ENCODE peak calls at places on chromosomes 13 and 19, in five cellular contexts. L is bronchial epithelial cell, W is lower leg skin, H is AG04450, F is fibroblast of pulmonary artery. S is an unnamed sample.

GRCh38 chr13:99979453-99980200 is 2.0 kb upstream of the ZIC2 start:
- DNase-seq in L (no peak), W (no peak), H (no peak), F (no peak), S (no peak)

GRCh38 chr19:5086725-5087439 is 118.0 kb downstream of the KDM4B start:
- DNase-seq in L (no peak), W (no peak), H (no peak), F (no peak), S (no peak)

GRCh38 chr13:48653074-48654054 is at the start of gene CYSLTR2:
- DNase-seq in L (no peak), W (no peak), H (no peak), F (peak; percentile 61), S (no peak)

GRCh38 chr19:50328257-50329145 is 676 bp downstream of the KCNC3 start:
- DNase-seq in L (no peak), W (no peak), H (no peak), F (no peak), S (no peak)

GRCh38 chr13:96662036-96662435 is 332.2 kb downstream of the OXGR1 start:
- DNase-seq in L (peak; percentile 44), W (no peak), H (no peak), F (peak; percentile 33), S (no peak)

GRCh38 chr13:89950225-89950624 is 1397.3 kb upstream of the MIR17HG start:
- DNase-seq in L (no peak), W (no peak), H (no peak), F (no peak), S (no peak)

GRCh38 chr13:30666113-30666512 is 48.4 kb downstream of the USPL1 start:
- DNase-seq in L (no peak), W (no peak), H (no peak), F (no peak), S (no peak)

GRCh38 chr19:38070573-38070972 is 153.4 kb downstream of the DPF1 start:
- DNase-seq in L (peak; percentile 78), W (no peak), H (peak; percentile 43), F (peak; percentile 60), S (no peak)

GRCh38 chr13:109647046-109647445 is 139.3 kb downstream of the IRS2 start:
- DNase-seq in L (peak; percentile 90), W (no peak), H (no peak), F (peak; percentile 84), S (no peak)

GRCh38 chr13:27203854-27204253 is 32.2 kb upstream of the USP12 start:
- DNase-seq in L (peak; percentile 26), W (no peak), H (no peak), F (peak; percentile 50), S (no peak)

GRCh38 chr19:55370305-55370988 is at the start of gene IL11:
- DNase-seq in L (peak; percentile 46), W (no peak), H (no peak), F (no peak), S (no peak)

GRCh38 chr13:87778128-87778527 is 107.0 kb downstream of the SLITRK5 start:
- DNase-seq in L (no peak), W (no peak), H (no peak), F (no peak), S (no peak)

GRCh38 chr13:25415196-25415595 is 43.4 kb downstream of the ATP8A2 start:
- DNase-seq in L (no peak), W (no peak), H (no peak), F (no peak), S (no peak)

GRCh38 chr13:104553156-104553555 is 1486.9 kb upstream of the SLC10A2 start:
- DNase-seq in L (peak; percentile 13), W (no peak), H (no peak), F (peak; percentile 66), S (no peak)

GRCh38 chr19:39237200-39238184 is 7.3 kb downstream of the IFNL3 start:
- DNase-seq in L (no peak), W (no peak), H (no peak), F (no peak), S (no peak)

GRCh38 chr13:110444226-110444653 is 117.3 kb downstream of the RAB20 start:
- DNase-seq in L (peak; percentile 13), W (no peak), H (no peak), F (peak; percentile 45), S (no peak)

GRCh38 chr13:113033054-113033453 is 64.0 kb downstream of the MCF2L start:
- DNase-seq in L (no peak), W (no peak), H (no peak), F (no peak), S (no peak)

GRCh38 chr13:75181906-75182305 is 300.1 kb downstream of the TBC1D4 start:
- DNase-seq in L (peak; percentile 44), W (no peak), H (peak; percentile 32), F (peak; percentile 92), S (no peak)

GRCh38 chr13:60112771-60113170 is 51.0 kb downstream of the DIAPH3 start:
- DNase-seq in L (peak; percentile 77), W (no peak), H (no peak), F (peak; percentile 31), S (no peak)

GRCh38 chr13:111534646-111535461 is 214.4 kb downstream of the TEX29 start:
- DNase-seq in L (no peak), W (no peak), H (no peak), F (no peak), S (no peak)

GRCh38 chr13:51932231-51932630 is 70.5 kb downstream of the CCDC70 start:
- DNase-seq in L (no peak), W (no peak), H (no peak), F (no peak), S (no peak)

GRCh38 chr13:108342369-108343289 is 73.1 kb downstream of the TNFSF13B start:
- DNase-seq in L (peak; percentile 40), W (no peak), H (peak; percentile 6), F (peak; percentile 56), S (no peak)

GRCh38 chr19:16160943-16161560 is 12.3 kb downstream of the CIB3 start:
- DNase-seq in L (peak; percentile 94), W (no peak), H (peak; percentile 27), F (peak; percentile 40), S (no peak)

GRCh38 chr19:35669566-35669965 is 3.2 kb downstream of the UPK1A start:
- DNase-seq in L (no peak), W (no peak), H (no peak), F (no peak), S (no peak)

GRCh38 chr19:39390460-39390758 is 497 bp downstream of the PAF1 start:
- DNase-seq in L (peak; percentile 72), W (peak; percentile 76), H (no peak), F (no peak), S (no peak)

GRCh38 chr19:14318873-14319272 is 62.4 kb upstream of the ADGRE5 start:
- DNase-seq in L (no peak), W (no peak), H (no peak), F (no peak), S (no peak)

GRCh38 chr13:42361701-42362100 is 89.7 kb downstream of the AKAP11 start:
- DNase-seq in L (no peak), W (no peak), H (no peak), F (no peak), S (no peak)

GRCh38 chr13:44575741-44576395 is at the start of gene TSC22D1:
- DNase-seq in L (peak; percentile 12), W (peak; percentile 25), H (no peak), F (peak; percentile 63), S (peak; percentile 52)

DNA sequence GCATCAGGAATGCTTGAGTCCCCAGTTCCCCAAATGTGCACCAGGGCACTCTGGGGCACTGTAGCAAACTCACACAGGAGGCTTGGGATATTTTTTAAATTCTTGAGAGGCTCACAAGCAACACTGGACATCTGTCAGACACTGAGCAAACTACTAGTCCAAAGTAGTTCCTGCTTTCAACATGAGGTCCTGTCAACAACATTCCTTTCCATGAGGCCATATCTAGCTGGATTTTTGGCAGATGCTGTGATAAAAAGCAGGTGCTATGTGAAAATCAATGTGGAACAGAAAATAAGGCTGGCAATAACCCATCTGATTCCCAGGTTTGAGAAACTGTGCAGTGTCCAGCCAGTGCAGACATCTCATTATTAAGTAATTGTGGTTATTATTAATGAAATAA is 50.5 kb downstream of the STARD13 start:
- DNase-seq in L (no peak), W (no peak), H (no peak), F (peak; percentile 62), S (no peak)
- TF ChIP-seq CTCF in L (no peak), W (no peak), H (no peak), F (no peak), S (no peak)

GRCh38 chr13:20711301-20712044 is 8.0 kb downstream of the IL17D start:
- DNase-seq in L (no peak), W (no peak), H (no peak), F (no peak), S (no peak)

GRCh38 chr13:20713751-20714150 is 10.3 kb downstream of the IL17D start:
- DNase-seq in L (no peak), W (no peak), H (no peak), F (peak; percentile 43), S (no peak)

GRCh38 chr13:20714161-20714560 is 10.7 kb downstream of the IL17D start:
- DNase-seq in L (no peak), W (no peak), H (no peak), F (no peak), S (no peak)

GRCh38 chr13:20714563-20715339 is 11.3 kb downstream of the IL17D start:
- DNase-seq in L (no peak), W (peak; percentile 55), H (peak; percentile 24), F (peak; percentile 79), S (no peak)

DNA sequence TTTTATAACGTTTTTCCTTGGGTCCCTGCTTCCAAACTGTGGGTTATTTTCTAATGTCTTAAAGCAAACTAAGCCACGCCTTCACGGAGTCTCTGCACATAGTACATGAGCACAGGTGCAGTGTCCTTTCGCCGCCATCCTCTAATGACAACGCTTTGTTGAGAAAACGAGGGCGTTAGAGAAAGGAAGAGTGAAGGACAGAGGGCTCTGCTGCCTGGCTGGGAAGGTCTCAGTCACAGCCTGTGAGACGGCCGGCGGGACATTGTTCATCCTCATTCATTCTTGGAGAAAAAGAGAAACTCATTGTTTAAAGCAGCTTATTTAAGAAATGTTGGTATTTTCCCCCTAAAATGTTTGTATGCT is 9.5 kb downstream of the IL17D start:
- DNase-seq in L (no peak), W (no peak), H (no peak), F (no peak), S (no peak)
- H3K4me3 ChIP-seq in L (no peak overlapping the region), W (no peak overlapping the region), H (no peak overlapping the region), F (peak overlapping the region; percentile 37), S (no peak overlapping the region)

DNA sequence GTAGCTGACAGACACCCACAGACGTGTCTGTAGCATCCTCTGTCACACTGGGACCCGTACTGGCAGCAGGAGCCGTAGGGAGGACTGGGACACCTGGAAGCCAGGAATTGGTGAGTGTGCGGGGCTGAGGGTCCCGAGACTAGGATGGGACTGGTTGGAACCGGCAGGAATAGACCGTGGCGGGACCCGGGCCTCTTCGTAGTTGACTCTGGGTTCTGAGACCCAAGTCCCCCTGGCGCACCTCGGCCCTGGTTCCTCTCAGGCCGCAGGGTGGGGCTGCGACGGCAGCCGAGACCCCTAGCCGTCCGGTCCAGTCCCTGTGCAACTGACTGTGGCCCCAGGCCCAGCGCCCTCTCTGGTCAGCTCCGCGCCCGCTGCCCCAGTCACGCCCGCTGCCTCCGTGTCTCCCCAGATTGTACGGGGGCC is 64.7 kb downstream of the ZNF823 start:
- DNase-seq in L (no peak), W (no peak), H (no peak), F (no peak), S (no peak)
- TF ChIP-seq CTCF in L (no peak), W (no peak), H (no peak), F (no peak), S (no peak)

DNA sequence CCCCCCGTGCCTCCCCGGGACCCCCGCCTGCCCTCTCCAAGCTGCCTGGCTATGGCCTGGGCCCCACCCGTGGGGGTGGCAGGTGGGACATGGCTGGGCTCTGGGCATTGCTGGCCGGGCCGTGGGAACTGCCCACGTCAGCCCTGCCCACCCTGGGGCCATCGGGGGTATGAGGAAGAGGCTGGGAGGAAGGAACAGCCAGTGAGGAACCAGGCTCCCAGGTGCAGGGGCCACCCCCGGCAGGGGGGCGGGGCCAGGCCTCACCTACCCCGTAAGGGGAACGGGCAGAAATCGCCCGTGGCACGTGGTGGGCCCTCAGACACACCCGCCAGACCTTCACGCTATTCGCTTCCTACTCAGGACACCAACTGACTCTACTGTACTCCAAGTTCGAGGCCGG is 22.4 kb downstream of the TCF3 start:
- DNase-seq in L (no peak), W (no peak), H (no peak), F (no peak), S (no peak)
- H3K4me3 ChIP-seq in L (no peak overlapping the region), W (no peak overlapping the region), H (no peak overlapping the region), F (no peak overlapping the region), S (no peak overlapping the region)

S was measured in CD8-positive, alpha-beta T cell.